ENCODE peak calls at places on chromosomes 5 and 9, in eight cellular contexts. G is Calu3, A is psoas muscle, Q is uterus, R is mesothelial cell of epicardium, D is chondrocyte, H is body of pancreas, C is pancreas. F is an unnamed sample.

GRCh38 chr9:109799141-109799540 is 19.1 kb downstream of the PALM2AKAP2 start:
- DNase-seq in A (no peak), Q (no peak), G (no peak), H (no peak), D (no peak), R (no peak), C (no peak), F (no peak)

GRCh38 chr9:38141751-38142150 is 72.7 kb upstream of the SHB start:
- DNase-seq in G (no peak), C (no peak), D (no peak), R (no peak), H (no peak), A (no peak), Q (no peak), F (no peak)

GRCh38 chr9:102403514-102403913 is 591.6 kb upstream of the CYLC2 start:
- DNase-seq in G (no peak), H (no peak), C (no peak), A (no peak), D (no peak), Q (no peak), R (no peak), F (no peak)

GRCh38 chr5:63401434-63402046 is 560.7 kb downstream of the HTR1A start:
- DNase-seq in A (peak), D (peak), H (peak), C (peak), Q (peak), R (peak), G (peak), F (no peak)

GRCh38 chr5:158074992-158075769 is 216.2 kb upstream of the CLINT1 start:
- DNase-seq in H (peak), Q (peak), A (peak), C (peak), R (peak), D (no peak), G (peak), F (peak)

GRCh38 chr5:170497311-170498038 is 6.3 kb upstream of the KCNIP1 start:
- DNase-seq in A (no peak), D (no peak), R (no peak), G (no peak), H (no peak), C (no peak), Q (no peak), F (no peak)

GRCh38 chr5:150214289-150214688 is 24.4 kb downstream of the SLC6A7 start:
- DNase-seq in D (no peak), G (no peak), H (no peak), C (no peak), Q (no peak), A (peak), R (no peak), F (peak)

GRCh38 chr9:135081731-135082130 is 5.7 kb upstream of the OLFM1 start:
- DNase-seq in G (no peak), A (no peak), H (peak), C (no peak), Q (no peak), D (peak), R (no peak), F (no peak)

GRCh38 chr5:180474569-180474968 is 19.6 kb upstream of the CNOT6 start:
- DNase-seq in R (no peak), Q (no peak), D (peak), A (no peak), C (no peak), H (no peak), G (no peak), F (no peak)

GRCh38 chr9:90880066-90880465 is 78.4 kb downstream of the SYK start:
- DNase-seq in G (no peak), R (no peak), A (no peak), Q (no peak), H (no peak), C (no peak), D (no peak), F (no peak)

GRCh38 chr9:136095028-136095494 is at the start of gene NACC2:
- DNase-seq in Q (peak), G (peak), D (no peak), R (peak), C (peak), A (peak), H (peak), F (no peak)

GRCh38 chr5:90424245-90424644 is 14.7 kb upstream of the CETN3 start:
- DNase-seq in R (no peak), D (no peak), C (no peak), H (no peak), G (no peak), A (no peak), Q (no peak), F (no peak)

GRCh38 chr5:65027149-65027548 is 258.4 kb downstream of the CWC27 start:
- DNase-seq in D (no peak), H (no peak), R (no peak), Q (no peak), A (no peak), G (no peak), C (no peak), F (no peak)

GRCh38 chr9:131739988-131740648 is at the start of gene RAPGEF1:
- DNase-seq in Q (peak), H (peak), D (no peak), G (peak), A (peak), R (peak), C (peak), F (no peak)

GRCh38 chr9:35649431-35650340 is 1.0 kb downstream of the SIT1 start:
- DNase-seq in D (no peak), H (no peak), G (no peak), R (no peak), Q (no peak), A (peak), C (no peak), F (no peak)

GRCh38 chr5:35924122-35924949 is 14.1 kb downstream of the CAPSL start:
- DNase-seq in D (no peak), R (no peak), A (no peak), H (no peak), Q (no peak), G (no peak), C (no peak), F (no peak)

GRCh38 chr5:142484821-142485387 is 160.1 kb upstream of the SPRY4 start:
- DNase-seq in G (no peak), H (no peak), D (no peak), C (no peak), R (no peak), Q (no peak), A (no peak), F (no peak)

GRCh38 chr5:168291281-168291960 is at the start of gene WWC1:
- DNase-seq in A (peak), R (peak), Q (no peak), H (peak), D (peak), C (peak), G (peak), F (no peak)

GRCh38 chr5:167895899-167896659 is 395.4 kb upstream of the WWC1 start:
- DNase-seq in Q (no peak), C (no peak), G (no peak), A (no peak), H (no peak), R (no peak), D (no peak), F (no peak)

GRCh38 chr5:145429170-145429569 is 406.0 kb downstream of the PRELID2 start:
- DNase-seq in C (no peak), R (no peak), H (no peak), A (no peak), G (no peak), Q (no peak), D (no peak), F (no peak)

GRCh38 chr5:1801954-1802295 is 718 bp downstream of the NDUFS6 start:
- DNase-seq in D (no peak), H (no peak), R (no peak), A (no peak), C (no peak), Q (no peak), G (peak), F (no peak)

GRCh38 chr5:62461561-62461960 is 49.0 kb downstream of the IPO11 start:
- DNase-seq in D (no peak), Q (no peak), H (no peak), R (no peak), A (no peak), G (no peak), C (no peak), F (no peak)

GRCh38 chr9:126398403-126399058 is 71.9 kb downstream of the MVB12B start:
- DNase-seq in Q (peak), A (peak), H (peak), C (peak), R (peak), D (no peak), G (peak), F (peak)

GRCh38 chr5:132190161-132190817 is 37.4 kb downstream of the P4HA2 start:
- DNase-seq in D (no peak), G (peak), Q (peak), C (no peak), A (no peak), H (no peak), R (no peak), F (no peak)

GRCh38 chr9:94921072-94921471 is 194.6 kb downstream of the AOPEP start:
- DNase-seq in H (peak), Q (peak), G (no peak), R (no peak), D (no peak), A (peak), C (no peak), F (no peak)

GRCh38 chr9:33167949-33168535 is 906 bp upstream of the B4GALT1 start:
- DNase-seq in D (no peak), G (no peak), A (no peak), C (no peak), Q (peak), H (no peak), R (no peak), F (peak)

GRCh38 chr5:58012103-58012502 is 447.8 kb downstream of the PLK2 start:
- DNase-seq in G (no peak), R (no peak), Q (no peak), C (no peak), H (no peak), A (no peak), D (no peak), F (no peak)

GRCh38 chr5:80935811-80936385 is 24.3 kb upstream of the RASGRF2 start:
- DNase-seq in Q (no peak), A (no peak), R (no peak), D (no peak), H (no peak), C (no peak), G (peak), F (no peak)
- TF ChIP-seq CTCF in Q (no peak), A (no peak), R (no peak), D (no peak), H (no peak), C (no peak), G (no peak), F (no peak)

DNA sequence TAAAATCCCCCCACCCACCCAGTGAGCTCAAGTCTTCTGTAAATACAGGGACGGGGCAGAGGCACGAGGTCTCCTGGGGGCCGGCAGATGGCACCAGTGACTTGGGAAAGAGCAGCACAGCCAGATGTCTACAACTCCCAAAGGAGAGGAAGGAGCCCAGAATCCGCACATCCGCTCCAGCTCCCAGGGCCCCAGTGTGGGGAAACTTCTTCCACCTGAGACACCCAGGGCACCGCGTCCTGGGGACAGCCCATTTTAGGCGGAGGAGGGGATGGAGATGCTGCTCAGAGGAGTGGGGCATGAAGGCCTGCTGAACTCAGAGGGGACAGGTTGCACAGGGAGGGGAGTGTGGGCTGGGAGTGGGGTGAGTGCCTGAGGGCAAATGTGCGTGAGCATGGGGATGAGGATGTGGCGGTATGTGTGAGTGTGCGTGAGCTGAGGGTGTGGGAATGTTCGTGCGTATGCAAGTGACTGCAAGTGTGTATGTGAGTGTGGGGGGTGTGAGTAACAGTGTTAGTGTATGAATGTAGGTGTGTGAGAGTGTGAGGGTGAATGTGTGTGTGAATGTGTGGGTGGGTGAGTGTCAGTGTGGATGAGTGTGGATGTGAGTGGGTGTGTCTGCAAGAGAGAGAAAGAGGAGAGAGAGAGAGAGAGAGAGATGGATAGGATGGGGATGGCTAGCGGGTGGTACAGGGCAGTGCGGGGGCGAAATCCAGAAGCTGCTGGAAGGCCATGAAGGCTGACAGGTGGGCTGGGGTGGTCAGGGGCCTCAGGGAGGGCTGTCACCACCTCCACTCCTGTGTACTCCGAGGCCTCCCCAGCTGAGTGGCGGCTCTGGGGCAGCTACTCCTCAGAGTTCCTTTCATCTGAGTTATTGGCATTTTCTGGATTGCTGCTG is 63.5 kb downstream of the DUSP1 start:
- DNase-seq in R (no peak), G (peak), Q (no peak), H (peak), C (no peak), A (no peak), D (peak), F (no peak)
- TF ChIP-seq CTCF in R (no peak), G (peak), Q (peak), H (peak), C (no peak), A (peak), D (peak), F (peak)

GRCh38 chr5:8864053-8864452 is 681.8 kb downstream of the SEMA5A start:
- DNase-seq in Q (no peak), G (peak), H (no peak), D (no peak), R (no peak), A (no peak), C (no peak), F (no peak)
- TF ChIP-seq CTCF in Q (no peak), G (no peak), H (peak), D (peak), R (no peak), A (no peak), C (no peak), F (no peak)

GRCh38 chr9:97982191-97982718 is 886 bp upstream of the ANP32B start:
- DNase-seq in H (no peak), G (no peak), A (no peak), R (no peak), C (peak), D (no peak), Q (no peak), F (no peak)

GRCh38 chr9:97982719-97983523 is at the start of gene ANP32B:
- DNase-seq in R (peak), G (peak), C (peak), H (peak), A (peak), Q (peak), D (peak), F (peak)

GRCh38 chr9:97984188-97985057 is 1.3 kb downstream of the ANP32B start:
- DNase-seq in R (peak), D (no peak), H (peak), Q (peak), A (peak), G (peak), C (peak), F (peak)

GRCh38 chr9:97985058-97985861 is 2.1 kb downstream of the ANP32B start:
- DNase-seq in A (no peak), Q (no peak), C (no peak), G (peak), R (no peak), D (no peak), H (peak), F (no peak)

GRCh38 chr9:97983524-97984187 is 515 bp downstream of the ANP32B start:
- DNase-seq in D (no peak), Q (no peak), G (peak), H (peak), C (no peak), R (peak), A (peak), F (peak)
- TF ChIP-seq CTCF in D (peak), Q (no peak), G (no peak), H (no peak), C (no peak), R (peak), A (no peak), F (no peak)

GRCh38 chr9:99104459-99105151 is at the start of gene TGFBR1:
- DNase-seq in H (peak), Q (peak), A (peak), R (peak), G (peak), D (peak), C (peak), F (peak)
- TF ChIP-seq CTCF in H (no peak), Q (no peak), A (peak), R (no peak), G (no peak), D (peak), C (no peak), F (no peak)

DNA sequence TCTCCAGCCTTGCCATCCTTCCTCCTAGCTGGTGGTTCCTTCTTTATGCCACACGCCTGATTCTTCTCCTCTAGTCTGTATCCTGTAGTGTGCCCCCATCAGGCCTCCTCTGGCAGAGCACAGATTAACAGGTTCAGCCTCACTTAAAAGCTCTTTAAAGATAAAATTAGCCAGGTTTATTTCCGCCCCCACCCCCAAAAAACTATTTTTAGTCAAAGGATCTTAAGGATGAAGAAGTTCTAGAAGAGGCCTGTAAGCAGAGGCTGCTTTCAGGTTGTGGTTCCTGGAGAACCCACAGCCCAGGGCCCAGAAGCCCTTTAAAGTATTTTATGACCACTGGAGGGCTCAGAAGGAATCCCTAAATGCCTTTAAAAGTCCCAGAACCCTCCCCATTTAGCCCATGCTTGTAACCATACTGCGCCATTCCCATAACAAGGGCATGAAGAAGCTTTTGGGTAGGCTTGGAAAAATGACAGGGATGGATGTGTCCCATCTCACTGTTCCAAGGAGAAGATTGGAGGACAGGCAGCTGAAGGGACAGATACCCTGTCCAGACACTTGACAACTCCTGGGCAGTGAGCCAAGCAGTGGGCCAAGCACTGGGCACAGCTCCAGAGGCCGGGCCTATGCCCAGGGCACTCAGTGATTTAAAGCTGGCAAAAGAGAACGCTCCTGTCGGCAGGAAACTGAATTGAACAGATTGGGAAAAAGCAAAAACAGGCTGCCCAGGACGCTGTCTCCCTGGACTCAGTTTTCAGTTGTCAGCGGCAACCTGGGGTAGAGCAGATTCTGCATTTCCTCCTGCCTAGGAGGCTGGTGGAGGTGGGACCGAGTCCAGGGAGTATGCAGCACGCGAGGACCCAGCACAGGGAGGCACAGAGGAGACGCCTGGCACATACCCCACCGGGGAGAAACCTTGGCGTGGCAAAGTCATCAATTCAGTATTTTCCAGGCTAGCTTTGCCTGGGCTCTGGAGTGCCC is 106.3 kb upstream of the SSBP2 start:
- DNase-seq in A (peak), G (peak), C (peak), R (no peak), D (no peak), Q (peak), H (peak), F (peak)
- TF ChIP-seq CTCF in A (peak), G (no peak), C (no peak), R (no peak), D (peak), Q (peak), H (peak), F (no peak)

GRCh38 chr5:54254482-54255198 is 55.7 kb downstream of the ARL15 start:
- DNase-seq in R (no peak), C (no peak), D (no peak), A (no peak), G (no peak), Q (no peak), H (no peak), F (no peak)
- TF ChIP-seq CTCF in R (no peak), C (no peak), D (peak), A (peak), G (no peak), Q (no peak), H (no peak), F (peak)

DNA sequence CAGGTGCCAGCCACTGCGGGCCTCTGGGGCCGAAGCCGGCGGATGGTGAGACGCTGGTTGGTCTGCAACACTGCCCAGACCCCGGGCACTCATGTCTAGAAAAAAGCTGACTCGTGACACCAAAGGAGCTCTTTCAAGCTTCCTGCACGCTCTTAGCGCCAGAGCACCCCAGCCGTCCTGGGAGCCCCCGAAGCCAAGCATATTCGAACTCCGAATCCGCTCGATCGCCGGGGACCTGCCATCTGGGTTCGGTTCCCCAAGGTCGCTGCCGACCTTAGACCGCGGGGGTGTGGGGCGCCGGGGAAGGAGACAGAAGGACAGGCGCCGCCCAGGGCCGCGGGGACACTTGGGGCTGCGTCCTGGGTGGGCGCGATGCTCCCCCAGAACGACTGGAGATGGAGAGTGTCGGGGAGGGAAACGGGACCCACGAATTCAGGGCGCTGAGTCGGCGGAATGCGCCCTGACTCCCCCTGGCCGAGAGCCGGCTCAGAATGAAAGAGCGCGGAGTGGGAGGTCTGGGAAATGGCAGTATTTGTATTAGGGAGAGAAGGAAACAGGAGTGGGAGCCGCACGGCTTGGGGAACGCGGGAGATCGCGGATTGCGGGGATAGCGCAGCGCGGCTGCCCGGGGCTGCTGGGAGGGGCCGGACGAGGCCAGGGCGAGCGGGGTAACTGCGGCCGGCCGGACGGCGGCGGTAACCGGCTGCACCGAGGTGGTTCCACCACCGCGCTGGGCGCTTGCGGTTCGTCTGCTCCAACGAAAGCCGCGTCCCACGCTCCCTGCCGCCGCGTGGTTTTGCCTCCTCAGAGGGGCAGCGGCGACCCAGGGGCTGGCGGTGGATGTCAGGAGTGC is 20.1 kb upstream of the MARCHF6 start:
- DNase-seq in G (peak), A (peak), H (peak), Q (no peak), R (no peak), D (no peak), C (peak), F (peak)
- TF ChIP-seq CTCF in G (no peak), A (peak), H (peak), Q (no peak), R (no peak), D (peak), C (no peak), F (peak)

GRCh38 chr9:6413365-6414263 is 615 bp downstream of the UHRF2 start:
- DNase-seq in R (no peak), A (peak), D (no peak), Q (peak), C (peak), G (peak), H (peak), F (no peak)
- TF ChIP-seq CTCF in R (no peak), A (no peak), D (no peak), Q (no peak), C (no peak), G (no peak), H (no peak), F (no peak)